ENCODE peak calls at places on chromosome 7, in nine cellular contexts. U is amniotic stem cell; I is GM12891; J is CD4-positive, alpha-beta T cell; Z is fibroblast of pulmonary artery; M is EL; K is Right ventricle myocardium superior; W is stimulated activated naive CD4-positive, alpha-beta T cell treated with Interleukin-2 at 50 U/mL for 16 hours; O is GM04504. T is an unnamed sample.

GRCh38 chr7:5082806-5083205 is 37.1 kb downstream of the RBAK start:
- DNase-seq in M (no peak), I (no peak), Z (no peak), U (no peak), O (no peak), K (no peak), J (no peak), W (no peak), T (no peak)

GRCh38 chr7:66769833-66770512 is 29.4 kb downstream of the RABGEF1 start:
- DNase-seq in W (no peak), M (peak), Z (peak), I (no peak), O (peak), U (no peak), J (no peak), K (no peak), T (no peak)

GRCh38 chr7:155603190-155603857 is 41.1 kb upstream of the RBM33 start:
- DNase-seq in Z (no peak), U (no peak), O (no peak), K (no peak), I (no peak), J (no peak), M (no peak), W (no peak), T (no peak)

GRCh38 chr7:94324380-94325120 is 70.1 kb upstream of the COL1A2 start:
- DNase-seq in W (no peak), J (no peak), M (no peak), Z (no peak), K (no peak), O (peak), U (no peak), I (no peak), T (no peak)

GRCh38 chr7:82677493-82677892 is 233.9 kb upstream of the CACNA2D1 start:
- DNase-seq in U (no peak), M (peak), W (peak), O (no peak), J (peak), Z (no peak), K (no peak), I (no peak), T (no peak)

GRCh38 chr7:35036361-35037171 is 719 bp downstream of the DPY19L1 start:
- DNase-seq in K (peak), J (no peak), W (peak), M (peak), O (peak), Z (peak), I (peak), U (no peak), T (peak)

GRCh38 chr7:105304040-105304895 is 84.5 kb downstream of the SRPK2 start:
- DNase-seq in W (peak), J (no peak), K (no peak), M (peak), Z (peak), U (peak), O (peak), I (no peak), T (peak)

GRCh38 chr7:151518105-151518780 is 1.5 kb downstream of the RHEB start:
- DNase-seq in O (no peak), I (no peak), U (no peak), J (peak), M (peak), W (peak), Z (peak), K (peak), T (no peak)

GRCh38 chr7:77935652-77936348 is 137.2 kb downstream of the PHTF2 start:
- DNase-seq in J (no peak), I (no peak), O (no peak), W (no peak), Z (peak), U (no peak), M (no peak), K (no peak), T (no peak)

GRCh38 chr7:27586825-27587224 is 75.9 kb downstream of the HIBADH start:
- DNase-seq in U (no peak), J (no peak), M (no peak), Z (no peak), K (no peak), O (no peak), I (no peak), W (no peak), T (no peak)

GRCh38 chr7:2099036-2099957 is 133.4 kb downstream of the MAD1L1 start:
- DNase-seq in W (no peak), I (peak), K (no peak), J (no peak), O (peak), M (peak), U (no peak), Z (no peak), T (no peak)

GRCh38 chr7:116698930-116699722 is 27.1 kb downstream of the MET start:
- DNase-seq in U (no peak), K (no peak), I (no peak), M (no peak), J (no peak), O (no peak), Z (no peak), W (no peak), T (no peak)

GRCh38 chr7:155692317-155692716 is 47.9 kb downstream of the RBM33 start:
- DNase-seq in K (no peak), U (no peak), J (no peak), Z (no peak), I (no peak), O (no peak), M (no peak), W (no peak), T (no peak)

GRCh38 chr7:76054129-76055120 is 6.5 kb downstream of the MDH2 start:
- DNase-seq in O (no peak), I (no peak), U (no peak), K (no peak), W (no peak), Z (peak), J (no peak), M (peak), T (peak)

GRCh38 chr7:144656960-144657359 is 178.9 kb downstream of the TPK1 start:
- DNase-seq in M (no peak), O (no peak), K (no peak), U (no peak), I (no peak), W (no peak), J (no peak), Z (no peak), T (no peak)